ENCODE peak calls at places on chromosomes 5 and 9, in ten cellular contexts. X, S, Z, J, G, P, Y, W, A and U are unnamed samples.

GRCh38 chr9:112665347-112665746 is 52.6 kb downstream of the INIP start:
- DNase-seq in X (no peak), S (no peak), Z (peak; percentile 9), J (no peak), G (no peak), P (no peak), Y (peak; percentile 16), W (peak; percentile 27), A (no peak), U (no peak)

GRCh38 chr5:116865651-116866050 is 291.0 kb upstream of the SEMA6A start:
- DNase-seq in X (no peak), S (no peak), Z (no peak), J (no peak), G (no peak), P (no peak), Y (no peak), W (no peak), A (no peak), U (no peak)

GRCh38 chr5:39948867-39949468 is 524.2 kb upstream of the DAB2 start:
- DNase-seq in X (peak; percentile 54), S (peak; percentile 70), Z (peak; percentile 84), J (peak; percentile 64), G (peak; percentile 71), P (peak; percentile 27), Y (peak; percentile 39), W (peak; percentile 62), A (no peak), U (peak; percentile 57)

GRCh38 chr9:134333234-134333873 is 7.1 kb downstream of the RXRA start:
- DNase-seq in X (no peak), S (no peak), Z (no peak), J (no peak), G (no peak), P (no peak), Y (no peak), W (peak; percentile 22), A (no peak), U (no peak)

GRCh38 chr5:79193643-79194042 is 42.3 kb upstream of the JMY start:
- DNase-seq in X (no peak), S (no peak), Z (no peak), J (peak; percentile 26), G (peak; percentile 83), P (no peak), Y (peak; percentile 27), W (no peak), A (no peak), U (peak; percentile 45)

GRCh38 chr9:116476935-116477381 is 210.1 kb upstream of the TRIM32 start:
- DNase-seq in X (no peak), S (no peak), Z (peak; percentile 38), J (no peak), G (no peak), P (no peak), Y (no peak), W (no peak), A (no peak), U (no peak)

GRCh38 chr5:112918136-112918535 is 3.9 kb downstream of the REEP5 start:
- DNase-seq in X (no peak), S (no peak), Z (no peak), J (no peak), G (no peak), P (no peak), Y (no peak), W (no peak), A (no peak), U (no peak)

GRCh38 chr9:35862328-35862727 is 7.9 kb downstream of the OR13J1 start:
- DNase-seq in X (no peak), S (no peak), Z (no peak), J (no peak), G (no peak), P (no peak), Y (no peak), W (no peak), A (no peak), U (no peak)

GRCh38 chr9:114501786-114502682 is 3.2 kb downstream of the WHRN start:
- DNase-seq in X (no peak), S (no peak), Z (peak; percentile 81), J (no peak), G (peak; percentile 49), P (no peak), Y (peak; percentile 66), W (peak; percentile 51), A (no peak), U (peak; percentile 56)

GRCh38 chr9:34413229-34413852 is 36.6 kb upstream of the MYORG start:
- DNase-seq in X (no peak), S (no peak), Z (peak; percentile 69), J (peak; percentile 27), G (peak; percentile 43), P (no peak), Y (peak; percentile 19), W (peak; percentile 55), A (no peak), U (peak; percentile 42)

GRCh38 chr5:171738501-171738900 is 47.1 kb upstream of the SMIM23 start:
- DNase-seq in X (no peak), S (no peak), Z (no peak), J (no peak), G (no peak), P (no peak), Y (no peak), W (no peak), A (peak; percentile 62), U (no peak)

GRCh38 chr5:94361832-94362754 is 256.3 kb downstream of the KIAA0825 start:
- DNase-seq in X (no peak), S (no peak), Z (peak; percentile 26), J (no peak), G (no peak), P (no peak), Y (no peak), W (no peak), A (no peak), U (no peak)

GRCh38 chr5:159936686-159937329 is 20.5 kb downstream of the ADRA1B start:
- DNase-seq in X (no peak), S (no peak), Z (no peak), J (no peak), G (no peak), P (no peak), Y (no peak), W (peak; percentile 2), A (no peak), U (no peak)

GRCh38 chr9:89890326-89890980 is 285.6 kb downstream of the GADD45G start:
- DNase-seq in X (no peak), S (no peak), Z (no peak), J (no peak), G (no peak), P (no peak), Y (no peak), W (no peak), A (no peak), U (no peak)

GRCh38 chr5:1247811-1248210 is 22.6 kb downstream of the SLC6A18 start:
- DNase-seq in X (peak; percentile 4), S (no peak), Z (no peak), J (no peak), G (no peak), P (no peak), Y (no peak), W (no peak), A (no peak), U (no peak)

GRCh38 chr5:126544087-126544740 is 50.8 kb downstream of the ALDH7A1 start:
- DNase-seq in X (peak; percentile 36), S (peak; percentile 4), Z (no peak), J (peak; percentile 50), G (peak; percentile 30), P (peak; percentile 34), Y (no peak), W (peak; percentile 49), A (no peak), U (peak; percentile 30)

GRCh38 chr5:124239572-124239971 is 506.9 kb downstream of the ZNF608 start:
- DNase-seq in X (no peak), S (no peak), Z (no peak), J (no peak), G (peak; percentile 8), P (no peak), Y (no peak), W (no peak), A (no peak), U (peak; percentile 5)

GRCh38 chr9:114387678-114388431 is at the start of gene AKNA:
- DNase-seq in X (peak; percentile 92), S (peak; percentile 84), Z (no peak), J (peak; percentile 35), G (peak; percentile 35), P (no peak), Y (peak; percentile 69), W (no peak), A (peak; percentile 93), U (peak; percentile 75)

GRCh38 chr5:8570529-8570928 is 701.6 kb downstream of the MTRR start:
- DNase-seq in X (no peak), S (no peak), Z (no peak), J (no peak), G (no peak), P (no peak), Y (no peak), W (no peak), A (no peak), U (no peak)